ENCODE peak calls at places on chromosome 17, in nine cellular contexts. One of them, this sample, is unnamed.

GRCh38 chr17:44074231-44074910 is 3.8 kb downstream of the G6PC3 start:
- DNase-seq in OCI-LY7: no peak
- DNase-seq in upper lobe of right lung: no peak
- DNase-seq in mammary epithelial cell: no peak
- DNase-seq in GM23338: no peak
- DNase-seq in fibroblast of the aortic adventitia: no peak
- DNase-seq in spleen: no peak
- DNase-seq in foreskin fibroblast: no peak
- DNase-seq in A549: no peak
- DNase-seq in this sample: no peak

GRCh38 chr17:10067446-10068143 is 130.8 kb downstream of the GAS7 start:
- DNase-seq in fibroblast of the aortic adventitia: no peak
- DNase-seq in spleen: no peak
- DNase-seq in OCI-LY7: no peak
- DNase-seq in A549: no peak
- DNase-seq in foreskin fibroblast: no peak
- DNase-seq in GM23338: no peak
- DNase-seq in mammary epithelial cell: no peak
- DNase-seq in upper lobe of right lung: no peak
- DNase-seq in this sample: no peak

GRCh38 chr17:59620518-59621259 is 994 bp downstream of the CLTC start:
- DNase-seq in spleen: no peak
- DNase-seq in foreskin fibroblast: no peak
- DNase-seq in upper lobe of right lung: peak
- DNase-seq in A549: peak
- DNase-seq in fibroblast of the aortic adventitia: peak
- DNase-seq in GM23338: peak
- DNase-seq in mammary epithelial cell: peak
- DNase-seq in OCI-LY7: peak
- DNase-seq in this sample: no peak

GRCh38 chr17:83179378-83179777 is 100.0 kb downstream of the METRNL start:
- DNase-seq in upper lobe of right lung: no peak
- DNase-seq in mammary epithelial cell: no peak
- DNase-seq in foreskin fibroblast: no peak
- DNase-seq in A549: no peak
- DNase-seq in spleen: no peak
- DNase-seq in fibroblast of the aortic adventitia: no peak
- DNase-seq in GM23338: no peak
- DNase-seq in OCI-LY7: no peak
- DNase-seq in this sample: no peak

GRCh38 chr17:63173903-63174302 is 207.9 kb downstream of the TANC2 start:
- DNase-seq in A549: no peak
- DNase-seq in spleen: no peak
- DNase-seq in GM23338: no peak
- DNase-seq in foreskin fibroblast: no peak
- DNase-seq in fibroblast of the aortic adventitia: no peak
- DNase-seq in OCI-LY7: no peak
- DNase-seq in upper lobe of right lung: no peak
- DNase-seq in mammary epithelial cell: peak
- DNase-seq in this sample: no peak

GRCh38 chr17:65079489-65079900 is 23.0 kb upstream of the GNA13 start:
- DNase-seq in A549: no peak
- DNase-seq in foreskin fibroblast: no peak
- DNase-seq in mammary epithelial cell: no peak
- DNase-seq in fibroblast of the aortic adventitia: no peak
- DNase-seq in spleen: no peak
- DNase-seq in upper lobe of right lung: no peak
- DNase-seq in GM23338: peak
- DNase-seq in OCI-LY7: no peak
- DNase-seq in this sample: no peak

GRCh38 chr17:4010754-4011153 is 46.5 kb upstream of the ATP2A3 start:
- DNase-seq in OCI-LY7: no peak
- DNase-seq in upper lobe of right lung: no peak
- DNase-seq in mammary epithelial cell: no peak
- DNase-seq in spleen: no peak
- DNase-seq in GM23338: no peak
- DNase-seq in A549: no peak
- DNase-seq in fibroblast of the aortic adventitia: no peak
- DNase-seq in foreskin fibroblast: no peak
- DNase-seq in this sample: no peak

GRCh38 chr17:71163121-71163812 is 957.6 kb upstream of the SOX9 start:
- DNase-seq in fibroblast of the aortic adventitia: no peak
- DNase-seq in GM23338: no peak
- DNase-seq in mammary epithelial cell: no peak
- DNase-seq in spleen: no peak
- DNase-seq in OCI-LY7: no peak
- DNase-seq in upper lobe of right lung: no peak
- DNase-seq in foreskin fibroblast: no peak
- DNase-seq in A549: no peak
- DNase-seq in this sample: no peak

GRCh38 chr17:45222994-45223540 is 1.4 kb downstream of the FMNL1 start:
- DNase-seq in upper lobe of right lung: no peak
- DNase-seq in fibroblast of the aortic adventitia: no peak
- DNase-seq in spleen: peak
- DNase-seq in mammary epithelial cell: no peak
- DNase-seq in GM23338: no peak
- DNase-seq in A549: no peak
- DNase-seq in foreskin fibroblast: no peak
- DNase-seq in OCI-LY7: no peak
- DNase-seq in this sample: no peak

GRCh38 chr17:45222273-45222993 is 748 bp downstream of the FMNL1 start:
- DNase-seq in mammary epithelial cell: no peak
- DNase-seq in fibroblast of the aortic adventitia: no peak
- DNase-seq in foreskin fibroblast: no peak
- DNase-seq in A549: no peak
- DNase-seq in upper lobe of right lung: no peak
- DNase-seq in OCI-LY7: peak
- DNase-seq in GM23338: peak
- DNase-seq in spleen: peak
- DNase-seq in this sample: no peak

GRCh38 chr17:45221997-45222272 is 250 bp downstream of the FMNL1 start:
- DNase-seq in GM23338: no peak
- DNase-seq in mammary epithelial cell: no peak
- DNase-seq in foreskin fibroblast: no peak
- DNase-seq in fibroblast of the aortic adventitia: no peak
- DNase-seq in spleen: peak
- DNase-seq in A549: no peak
- DNase-seq in OCI-LY7: no peak
- DNase-seq in upper lobe of right lung: no peak
- DNase-seq in this sample: no peak

GRCh38 chr17:45220079-45220478 is 1.6 kb upstream of the FMNL1 start:
- DNase-seq in A549: no peak
- DNase-seq in OCI-LY7: no peak
- DNase-seq in spleen: peak
- DNase-seq in mammary epithelial cell: no peak
- DNase-seq in GM23338: no peak
- DNase-seq in foreskin fibroblast: no peak
- DNase-seq in fibroblast of the aortic adventitia: no peak
- DNase-seq in upper lobe of right lung: no peak
- DNase-seq in this sample: no peak

DNA sequence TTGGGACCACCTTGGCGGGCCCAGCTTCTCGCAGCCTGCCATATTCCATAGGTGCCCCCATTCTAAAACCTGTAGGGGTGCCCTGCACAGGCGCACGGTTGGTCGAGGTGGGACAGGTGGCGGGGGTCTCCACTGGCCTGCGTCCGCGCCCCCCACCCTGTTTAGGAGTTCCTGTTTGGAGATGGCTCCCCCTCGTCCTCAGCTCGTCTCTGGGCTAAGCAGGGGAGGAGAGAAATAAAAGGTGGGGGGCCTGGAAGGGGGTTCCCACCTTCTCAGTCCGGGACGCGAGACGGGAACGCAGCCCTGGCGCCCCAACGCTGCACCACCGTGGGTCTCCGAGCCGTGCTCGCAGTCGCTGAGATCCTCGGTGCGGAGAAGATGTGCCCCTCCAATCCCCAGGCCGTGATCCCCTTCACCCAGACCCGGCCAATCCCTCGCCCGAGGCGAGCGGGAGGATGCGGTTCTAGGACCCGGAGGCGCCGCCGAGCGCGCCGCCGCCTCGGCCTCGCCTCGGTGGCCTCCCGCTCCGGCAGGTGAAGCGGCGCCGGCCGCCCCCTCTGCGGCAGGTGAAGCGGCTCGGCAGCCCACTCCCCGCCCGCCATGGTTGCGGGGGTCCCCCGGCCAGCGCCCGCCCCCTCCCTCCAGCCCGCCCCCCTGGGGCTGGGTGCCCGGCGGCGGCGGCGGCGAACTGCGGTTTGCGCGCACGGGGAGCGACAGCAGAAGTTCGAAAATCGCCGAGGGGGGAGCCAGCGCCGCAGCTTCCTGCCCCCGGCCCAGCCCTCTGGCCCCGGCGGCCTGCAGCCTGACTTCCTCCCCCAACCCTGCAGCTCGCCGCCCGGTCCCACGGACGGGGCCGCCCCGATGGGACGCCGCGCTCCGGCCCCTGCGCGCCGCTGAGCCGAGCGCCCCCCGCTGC is at the start of gene FMNL1:
- DNase-seq in foreskin fibroblast: no peak
- DNase-seq in A549: no peak
- DNase-seq in upper lobe of right lung: peak
- DNase-seq in OCI-LY7: peak
- DNase-seq in GM23338: peak
- DNase-seq in mammary epithelial cell: no peak
- DNase-seq in spleen: peak
- DNase-seq in fibroblast of the aortic adventitia: no peak
- DNase-seq in this sample: no peak
- TF ChIP-seq CTCF in foreskin fibroblast: no peak
- TF ChIP-seq CTCF in A549: peak
- TF ChIP-seq CTCF in upper lobe of right lung: no peak
- TF ChIP-seq CTCF in OCI-LY7: no peak
- TF ChIP-seq CTCF in GM23338: no peak
- TF ChIP-seq CTCF in mammary epithelial cell: no peak
- TF ChIP-seq CTCF in spleen: no peak
- TF ChIP-seq CTCF in fibroblast of the aortic adventitia: no peak
- TF ChIP-seq CTCF in this sample: no peak

GRCh38 chr17:33751702-33752065 is 458.6 kb upstream of the ASIC2 start:
- DNase-seq in spleen: no peak
- DNase-seq in fibroblast of the aortic adventitia: no peak
- DNase-seq in foreskin fibroblast: no peak
- DNase-seq in upper lobe of right lung: no peak
- DNase-seq in A549: no peak
- DNase-seq in OCI-LY7: no peak
- DNase-seq in mammary epithelial cell: no peak
- DNase-seq in GM23338: peak
- DNase-seq in this sample: no peak
- H3K4me3 ChIP-seq in spleen: no peak
- H3K4me3 ChIP-seq in fibroblast of the aortic adventitia: no peak
- H3K4me3 ChIP-seq in foreskin fibroblast: peak
- H3K4me3 ChIP-seq in upper lobe of right lung: no peak
- H3K4me3 ChIP-seq in A549: peak
- H3K4me3 ChIP-seq in OCI-LY7: peak
- H3K4me3 ChIP-seq in mammary epithelial cell: no peak
- H3K4me3 ChIP-seq in GM23338: peak
- H3K4me3 ChIP-seq in this sample: no peak

DNA sequence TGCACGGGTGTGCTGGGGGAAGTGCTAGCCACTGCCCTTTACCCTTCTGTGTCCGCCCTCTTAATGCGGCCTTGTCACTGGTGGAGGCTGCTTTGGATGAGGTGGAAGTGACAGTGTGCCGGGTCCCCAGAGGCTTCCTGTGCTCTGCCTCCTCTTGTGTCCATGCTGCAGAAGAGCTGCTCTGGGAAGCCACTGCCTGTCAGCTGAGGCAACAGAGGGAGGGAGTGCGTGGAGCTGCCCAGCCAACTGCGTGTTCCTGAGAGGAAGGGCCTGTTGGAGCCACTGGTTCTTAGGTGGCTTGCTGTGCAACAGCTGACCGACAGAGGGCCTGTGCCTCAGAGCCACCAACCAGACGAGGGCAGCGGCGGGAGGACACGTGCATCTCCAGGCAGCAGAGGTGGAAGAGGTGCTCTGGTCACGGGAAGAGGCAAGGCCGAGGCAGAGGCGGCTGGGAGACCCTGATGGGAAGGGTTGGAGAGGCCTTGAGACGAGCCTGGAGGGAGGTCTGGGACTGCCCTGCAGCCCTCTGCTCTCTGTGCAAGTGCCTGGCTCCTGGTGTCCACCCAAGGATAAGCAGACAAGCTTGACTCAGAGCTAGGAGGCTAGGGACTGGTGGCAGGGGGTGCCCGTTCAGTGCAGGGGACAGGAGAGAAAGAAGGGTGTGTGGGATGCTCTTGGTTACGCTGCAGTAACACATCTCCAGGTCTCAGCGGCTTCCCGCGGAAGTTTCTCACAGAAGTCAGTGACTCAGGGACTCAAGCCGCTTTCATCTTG is 25.4 kb downstream of the B9D1 start:
- DNase-seq in foreskin fibroblast: no peak
- DNase-seq in GM23338: peak
- DNase-seq in spleen: peak
- DNase-seq in upper lobe of right lung: peak
- DNase-seq in OCI-LY7: no peak
- DNase-seq in A549: no peak
- DNase-seq in mammary epithelial cell: no peak
- DNase-seq in fibroblast of the aortic adventitia: no peak
- DNase-seq in this sample: no peak
- TF ChIP-seq CTCF in foreskin fibroblast: no peak
- TF ChIP-seq CTCF in GM23338: peak
- TF ChIP-seq CTCF in spleen: peak
- TF ChIP-seq CTCF in upper lobe of right lung: peak
- TF ChIP-seq CTCF in OCI-LY7: no peak
- TF ChIP-seq CTCF in A549: no peak
- TF ChIP-seq CTCF in mammary epithelial cell: no peak
- TF ChIP-seq CTCF in fibroblast of the aortic adventitia: no peak
- TF ChIP-seq CTCF in this sample: peak

GRCh38 chr17:39195568-39196160 is 1.8 kb downstream of the CACNB1 start:
- DNase-seq in A549: no peak
- DNase-seq in spleen: no peak
- DNase-seq in upper lobe of right lung: peak
- DNase-seq in mammary epithelial cell: peak
- DNase-seq in GM23338: no peak
- DNase-seq in foreskin fibroblast: no peak
- DNase-seq in fibroblast of the aortic adventitia: peak
- DNase-seq in OCI-LY7: peak
- DNase-seq in this sample: no peak

GRCh38 chr17:39193346-39193745 is 4.1 kb downstream of the CACNB1 start:
- DNase-seq in A549: no peak
- DNase-seq in fibroblast of the aortic adventitia: no peak
- DNase-seq in GM23338: no peak
- DNase-seq in foreskin fibroblast: no peak
- DNase-seq in mammary epithelial cell: no peak
- DNase-seq in upper lobe of right lung: no peak
- DNase-seq in OCI-LY7: no peak
- DNase-seq in spleen: no peak
- DNase-seq in this sample: no peak

GRCh38 chr17:39192901-39193300 is 4.6 kb downstream of the CACNB1 start:
- DNase-seq in OCI-LY7: no peak
- DNase-seq in mammary epithelial cell: no peak
- DNase-seq in GM23338: no peak
- DNase-seq in foreskin fibroblast: no peak
- DNase-seq in upper lobe of right lung: no peak
- DNase-seq in fibroblast of the aortic adventitia: no peak
- DNase-seq in spleen: no peak
- DNase-seq in A549: no peak
- DNase-seq in this sample: no peak

GRCh38 chr17:39194985-39195524 is 2.4 kb downstream of the CACNB1 start:
- DNase-seq in A549: no peak
- DNase-seq in foreskin fibroblast: no peak
- DNase-seq in mammary epithelial cell: no peak
- DNase-seq in spleen: no peak
- DNase-seq in OCI-LY7: no peak
- DNase-seq in fibroblast of the aortic adventitia: no peak
- DNase-seq in GM23338: peak
- DNase-seq in upper lobe of right lung: no peak
- DNase-seq in this sample: no peak

DNA sequence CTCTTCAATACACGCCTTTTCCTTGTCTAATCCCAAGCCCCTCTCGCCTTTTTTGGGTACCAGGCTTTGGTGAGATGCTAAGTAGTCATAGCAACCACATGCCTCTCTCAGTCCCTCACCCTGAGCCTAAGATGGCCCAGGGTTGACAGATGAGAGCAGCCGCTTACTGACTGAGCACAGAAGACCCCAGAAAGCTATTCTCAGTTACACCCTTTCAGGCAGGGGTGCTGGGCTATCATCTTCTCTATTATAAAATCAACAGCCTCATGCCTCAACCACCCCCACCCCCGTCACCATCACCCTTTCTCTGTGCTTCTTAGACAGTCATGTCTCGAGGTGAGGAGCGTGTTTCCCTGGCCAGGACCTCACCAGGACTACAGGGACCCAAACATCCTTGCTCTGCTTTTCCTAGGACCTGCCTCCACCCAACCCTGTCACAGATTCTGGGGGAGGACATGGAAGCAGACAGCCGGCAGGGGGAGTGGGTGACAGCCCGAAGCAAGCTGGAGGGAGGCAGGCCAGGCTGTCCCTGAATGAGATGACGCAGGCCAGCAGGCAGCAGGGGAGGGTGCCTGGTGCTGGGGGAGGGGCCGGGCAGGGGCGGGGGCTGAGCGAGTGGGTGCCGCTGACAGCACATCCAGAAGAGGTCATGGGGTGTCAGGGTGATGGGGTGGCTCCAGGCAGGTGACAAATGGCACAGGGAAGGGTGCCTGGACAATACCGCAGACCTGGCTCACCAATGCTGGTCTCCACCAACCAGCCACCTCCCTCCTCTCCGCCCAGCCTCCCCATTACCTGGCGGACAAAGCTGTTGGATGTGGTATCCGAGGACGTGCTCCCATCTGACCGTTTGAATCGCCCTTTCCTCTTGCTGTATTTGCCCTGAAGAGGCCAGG is 3.1 kb downstream of the CACNB1 start:
- DNase-seq in A549: peak
- DNase-seq in foreskin fibroblast: peak
- DNase-seq in mammary epithelial cell: no peak
- DNase-seq in fibroblast of the aortic adventitia: peak
- DNase-seq in OCI-LY7: no peak
- DNase-seq in upper lobe of right lung: peak
- DNase-seq in spleen: no peak
- DNase-seq in GM23338: peak
- DNase-seq in this sample: no peak
- H3K4me3 ChIP-seq in A549: no peak
- H3K4me3 ChIP-seq in foreskin fibroblast: no peak
- H3K4me3 ChIP-seq in mammary epithelial cell: no peak
- H3K4me3 ChIP-seq in fibroblast of the aortic adventitia: peak
- H3K4me3 ChIP-seq in OCI-LY7: no peak
- H3K4me3 ChIP-seq in upper lobe of right lung: peak
- H3K4me3 ChIP-seq in spleen: no peak
- H3K4me3 ChIP-seq in GM23338: peak
- H3K4me3 ChIP-seq in this sample: peak